ENCODE peak calls at places on chromosomes 13 and 19, in nine cellular contexts. One of them, this sample, is unnamed.

GRCh38 chr19:33390120-33390907 is 16.8 kb downstream of the CEBPG start:
- DNase-seq in fibroblast of the aortic adventitia: peak; percentile 87
- DNase-seq in epithelial cell of proximal tubule: no peak
- DNase-seq in brain microvascular endothelial cell: no peak
- DNase-seq in fibroblast of lung: peak; percentile 29
- DNase-seq in GM06990: no peak
- DNase-seq in thoracic aorta: no peak
- DNase-seq in AG10803: peak; percentile 40
- DNase-seq in right lobe of liver: no peak
- DNase-seq in this sample: no peak

GRCh38 chr13:109381546-109382180 is 404.7 kb downstream of the IRS2 start:
- DNase-seq in fibroblast of the aortic adventitia: no peak
- DNase-seq in epithelial cell of proximal tubule: no peak
- DNase-seq in brain microvascular endothelial cell: peak; percentile 72
- DNase-seq in fibroblast of lung: peak; percentile 92
- DNase-seq in GM06990: no peak
- DNase-seq in thoracic aorta: no peak
- DNase-seq in AG10803: peak; percentile 97
- DNase-seq in right lobe of liver: no peak
- DNase-seq in this sample: peak; percentile 21

GRCh38 chr13:38763446-38764381 is 76.8 kb downstream of the FREM2 start:
- DNase-seq in fibroblast of the aortic adventitia: peak; percentile 47
- DNase-seq in epithelial cell of proximal tubule: no peak
- DNase-seq in brain microvascular endothelial cell: peak; percentile 28
- DNase-seq in fibroblast of lung: peak; percentile 38
- DNase-seq in GM06990: no peak
- DNase-seq in thoracic aorta: no peak
- DNase-seq in AG10803: peak; percentile 42
- DNase-seq in right lobe of liver: no peak
- DNase-seq in this sample: no peak

GRCh38 chr19:52099497-52100138 is 4.1 kb upstream of the ZNF841 start:
- DNase-seq in fibroblast of the aortic adventitia: no peak
- DNase-seq in epithelial cell of proximal tubule: no peak
- DNase-seq in brain microvascular endothelial cell: peak; percentile 14
- DNase-seq in fibroblast of lung: no peak
- DNase-seq in GM06990: no peak
- DNase-seq in thoracic aorta: no peak
- DNase-seq in AG10803: no peak
- DNase-seq in right lobe of liver: no peak
- DNase-seq in this sample: no peak

GRCh38 chr13:68984688-68985319 is 1122.8 kb upstream of the ATXN8OS start:
- DNase-seq in fibroblast of the aortic adventitia: no peak
- DNase-seq in epithelial cell of proximal tubule: no peak
- DNase-seq in brain microvascular endothelial cell: no peak
- DNase-seq in fibroblast of lung: no peak
- DNase-seq in GM06990: no peak
- DNase-seq in thoracic aorta: no peak
- DNase-seq in AG10803: no peak
- DNase-seq in right lobe of liver: peak; percentile 51
- DNase-seq in this sample: no peak

GRCh38 chr19:34994286-34994642 is 5.9 kb upstream of the GRAMD1A start:
- DNase-seq in fibroblast of the aortic adventitia: no peak
- DNase-seq in epithelial cell of proximal tubule: no peak
- DNase-seq in brain microvascular endothelial cell: no peak
- DNase-seq in fibroblast of lung: no peak
- DNase-seq in GM06990: no peak
- DNase-seq in thoracic aorta: no peak
- DNase-seq in AG10803: no peak
- DNase-seq in right lobe of liver: peak; percentile 58
- DNase-seq in this sample: no peak

GRCh38 chr19:44025217-44025936 is at the start of gene ZNF222:
- DNase-seq in fibroblast of the aortic adventitia: peak; percentile 91
- DNase-seq in epithelial cell of proximal tubule: peak; percentile 56
- DNase-seq in brain microvascular endothelial cell: peak; percentile 92
- DNase-seq in fibroblast of lung: peak; percentile 93
- DNase-seq in GM06990: peak; percentile 75
- DNase-seq in thoracic aorta: peak; percentile 67
- DNase-seq in AG10803: peak; percentile 84
- DNase-seq in right lobe of liver: peak; percentile 90
- DNase-seq in this sample: peak; percentile 50

GRCh38 chr13:39245688-39246087 is 207.4 kb downstream of the NHLRC3 start:
- DNase-seq in fibroblast of the aortic adventitia: no peak
- DNase-seq in epithelial cell of proximal tubule: no peak
- DNase-seq in brain microvascular endothelial cell: no peak
- DNase-seq in fibroblast of lung: no peak
- DNase-seq in GM06990: no peak
- DNase-seq in thoracic aorta: no peak
- DNase-seq in AG10803: no peak
- DNase-seq in right lobe of liver: no peak
- DNase-seq in this sample: no peak

GRCh38 chr19:50943074-50943828 is 9.6 kb downstream of the KLK5 start:
- DNase-seq in fibroblast of the aortic adventitia: no peak
- DNase-seq in epithelial cell of proximal tubule: no peak
- DNase-seq in brain microvascular endothelial cell: no peak
- DNase-seq in fibroblast of lung: no peak
- DNase-seq in GM06990: no peak
- DNase-seq in thoracic aorta: no peak
- DNase-seq in AG10803: no peak
- DNase-seq in right lobe of liver: no peak
- DNase-seq in this sample: no peak

GRCh38 chr19:50949792-50950320 is 3.0 kb downstream of the KLK5 start:
- DNase-seq in fibroblast of the aortic adventitia: no peak
- DNase-seq in epithelial cell of proximal tubule: no peak
- DNase-seq in brain microvascular endothelial cell: no peak
- DNase-seq in fibroblast of lung: no peak
- DNase-seq in GM06990: no peak
- DNase-seq in thoracic aorta: no peak
- DNase-seq in AG10803: no peak
- DNase-seq in right lobe of liver: no peak
- DNase-seq in this sample: no peak

GRCh38 chr19:50947123-50947522 is 5.7 kb downstream of the KLK5 start:
- DNase-seq in fibroblast of the aortic adventitia: no peak
- DNase-seq in epithelial cell of proximal tubule: no peak
- DNase-seq in brain microvascular endothelial cell: no peak
- DNase-seq in fibroblast of lung: no peak
- DNase-seq in GM06990: no peak
- DNase-seq in thoracic aorta: no peak
- DNase-seq in AG10803: no peak
- DNase-seq in right lobe of liver: no peak
- DNase-seq in this sample: no peak

DNA sequence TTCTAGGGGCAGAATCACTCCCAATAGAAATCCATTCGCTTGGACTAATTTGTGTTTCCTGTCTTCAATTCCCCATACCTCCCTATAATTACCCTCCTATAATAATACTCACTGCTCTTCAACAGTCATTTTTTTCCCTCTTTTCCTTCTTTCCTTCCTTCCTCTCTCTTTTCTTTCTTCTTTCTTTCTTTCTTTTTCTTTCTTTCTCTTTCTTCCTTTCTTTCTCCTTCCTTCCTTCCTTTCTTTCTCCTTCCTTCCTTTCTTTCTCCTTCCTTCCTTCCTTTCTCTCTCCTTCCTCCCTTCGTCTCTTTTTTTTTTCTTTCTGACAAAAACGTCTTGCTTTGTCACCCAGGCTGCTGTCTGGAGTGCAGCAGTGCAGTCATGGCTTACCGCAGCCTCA is 8.0 kb downstream of the KLK5 start:
- DNase-seq in fibroblast of the aortic adventitia: no peak
- DNase-seq in epithelial cell of proximal tubule: no peak
- DNase-seq in brain microvascular endothelial cell: no peak
- DNase-seq in fibroblast of lung: no peak
- DNase-seq in GM06990: no peak
- DNase-seq in thoracic aorta: no peak
- DNase-seq in AG10803: no peak
- DNase-seq in right lobe of liver: no peak
- DNase-seq in this sample: no peak
- H3K4me3 ChIP-seq in fibroblast of the aortic adventitia: no peak overlapping the region
- H3K4me3 ChIP-seq in epithelial cell of proximal tubule: no peak overlapping the region
- H3K4me3 ChIP-seq in brain microvascular endothelial cell: no peak overlapping the region
- H3K4me3 ChIP-seq in fibroblast of lung: no peak overlapping the region
- H3K4me3 ChIP-seq in GM06990: no peak overlapping the region
- H3K4me3 ChIP-seq in thoracic aorta: no peak overlapping the region
- H3K4me3 ChIP-seq in AG10803: no peak overlapping the region
- H3K4me3 ChIP-seq in right lobe of liver: no peak overlapping the region
- H3K4me3 ChIP-seq in this sample: no peak overlapping the region

GRCh38 chr19:8370176-8371010 is 6.4 kb downstream of the ANGPTL4 start:
- DNase-seq in fibroblast of the aortic adventitia: peak; percentile 17
- DNase-seq in epithelial cell of proximal tubule: no peak
- DNase-seq in brain microvascular endothelial cell: no peak
- DNase-seq in fibroblast of lung: no peak
- DNase-seq in GM06990: no peak
- DNase-seq in thoracic aorta: no peak
- DNase-seq in AG10803: no peak
- DNase-seq in right lobe of liver: no peak
- DNase-seq in this sample: no peak
- H3K4me3 ChIP-seq in fibroblast of the aortic adventitia: no peak overlapping the region
- H3K4me3 ChIP-seq in epithelial cell of proximal tubule: no peak overlapping the region
- H3K4me3 ChIP-seq in brain microvascular endothelial cell: no peak overlapping the region
- H3K4me3 ChIP-seq in fibroblast of lung: no peak overlapping the region
- H3K4me3 ChIP-seq in GM06990: no peak overlapping the region
- H3K4me3 ChIP-seq in thoracic aorta: no peak overlapping the region
- H3K4me3 ChIP-seq in AG10803: no peak overlapping the region
- H3K4me3 ChIP-seq in right lobe of liver: no peak overlapping the region
- H3K4me3 ChIP-seq in this sample: no peak overlapping the region

DNA sequence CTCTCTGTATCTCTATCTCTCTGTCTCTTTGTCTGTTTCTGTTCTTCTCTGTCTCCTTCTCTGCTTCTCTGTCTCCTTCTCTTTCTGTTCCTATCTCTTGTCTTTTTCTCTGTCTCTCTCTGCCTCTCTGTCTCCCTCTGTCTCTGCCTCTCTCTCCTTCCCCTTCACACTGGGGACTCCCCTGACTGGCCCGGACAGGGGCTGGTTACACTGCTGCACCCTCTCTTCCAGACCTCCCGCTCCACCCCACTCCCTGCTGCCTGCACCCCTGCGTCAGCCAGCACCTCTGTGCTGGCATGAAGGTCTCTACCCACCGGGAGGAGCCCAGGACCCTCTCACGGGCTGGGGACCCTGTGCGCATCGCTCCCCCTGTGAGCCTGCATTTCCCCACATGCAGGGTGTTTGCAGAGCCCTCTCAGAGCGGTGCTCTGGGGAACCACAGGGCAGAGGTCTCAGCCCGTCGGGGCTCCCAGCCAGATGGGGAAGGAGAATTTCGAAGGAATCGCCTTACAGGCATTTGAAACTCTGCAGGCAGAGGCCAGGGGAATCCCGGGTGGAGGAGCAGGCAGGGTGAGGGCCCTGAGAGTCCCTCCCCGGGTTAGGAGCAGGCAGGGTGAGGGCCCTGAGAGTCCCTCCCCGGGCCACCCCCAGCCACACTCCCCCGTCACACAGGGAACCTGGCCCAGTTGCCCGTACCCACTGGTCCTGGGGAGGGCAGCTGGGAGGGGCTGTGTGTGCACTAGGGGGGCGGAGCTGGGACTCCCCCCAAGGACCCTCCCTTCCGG is 16.1 kb upstream of the TCF3 start:
- DNase-seq in fibroblast of the aortic adventitia: peak; percentile 21
- DNase-seq in epithelial cell of proximal tubule: no peak
- DNase-seq in brain microvascular endothelial cell: no peak
- DNase-seq in fibroblast of lung: no peak
- DNase-seq in GM06990: peak; percentile 80
- DNase-seq in thoracic aorta: no peak
- DNase-seq in AG10803: no peak
- DNase-seq in right lobe of liver: no peak
- DNase-seq in this sample: no peak
- H3K4me3 ChIP-seq in fibroblast of the aortic adventitia: no peak overlapping the region
- H3K4me3 ChIP-seq in epithelial cell of proximal tubule: no peak overlapping the region
- H3K4me3 ChIP-seq in brain microvascular endothelial cell: no peak overlapping the region
- H3K4me3 ChIP-seq in fibroblast of lung: no peak overlapping the region
- H3K4me3 ChIP-seq in GM06990: peak overlapping the region; percentile 51
- H3K4me3 ChIP-seq in thoracic aorta: no peak overlapping the region
- H3K4me3 ChIP-seq in AG10803: no peak overlapping the region
- H3K4me3 ChIP-seq in right lobe of liver: no peak overlapping the region
- H3K4me3 ChIP-seq in this sample: no peak overlapping the region

GRCh38 chr19:38687837-38688378 is 40.5 kb downstream of the ACTN4 start:
- DNase-seq in fibroblast of the aortic adventitia: no peak
- DNase-seq in epithelial cell of proximal tubule: no peak
- DNase-seq in brain microvascular endothelial cell: no peak
- DNase-seq in fibroblast of lung: no peak
- DNase-seq in GM06990: no peak
- DNase-seq in thoracic aorta: no peak
- DNase-seq in AG10803: no peak
- DNase-seq in right lobe of liver: no peak
- DNase-seq in this sample: no peak

GRCh38 chr19:38684078-38684861 is 36.8 kb downstream of the ACTN4 start:
- DNase-seq in fibroblast of the aortic adventitia: peak; percentile 95
- DNase-seq in epithelial cell of proximal tubule: peak; percentile 73
- DNase-seq in brain microvascular endothelial cell: peak; percentile 70
- DNase-seq in fibroblast of lung: peak; percentile 89
- DNase-seq in GM06990: peak; percentile 54
- DNase-seq in thoracic aorta: peak; percentile 55
- DNase-seq in AG10803: peak; percentile 93
- DNase-seq in right lobe of liver: no peak
- DNase-seq in this sample: peak; percentile 85

GRCh38 chr19:38686530-38686888 is 39.1 kb downstream of the ACTN4 start:
- DNase-seq in fibroblast of the aortic adventitia: no peak
- DNase-seq in epithelial cell of proximal tubule: no peak
- DNase-seq in brain microvascular endothelial cell: no peak
- DNase-seq in fibroblast of lung: no peak
- DNase-seq in GM06990: peak; percentile 43
- DNase-seq in thoracic aorta: no peak
- DNase-seq in AG10803: no peak
- DNase-seq in right lobe of liver: no peak
- DNase-seq in this sample: no peak

GRCh38 chr19:38684862-38685665 is 37.6 kb downstream of the ACTN4 start:
- DNase-seq in fibroblast of the aortic adventitia: no peak
- DNase-seq in epithelial cell of proximal tubule: no peak
- DNase-seq in brain microvascular endothelial cell: no peak
- DNase-seq in fibroblast of lung: no peak
- DNase-seq in GM06990: no peak
- DNase-seq in thoracic aorta: no peak
- DNase-seq in AG10803: no peak
- DNase-seq in right lobe of liver: no peak
- DNase-seq in this sample: no peak

DNA sequence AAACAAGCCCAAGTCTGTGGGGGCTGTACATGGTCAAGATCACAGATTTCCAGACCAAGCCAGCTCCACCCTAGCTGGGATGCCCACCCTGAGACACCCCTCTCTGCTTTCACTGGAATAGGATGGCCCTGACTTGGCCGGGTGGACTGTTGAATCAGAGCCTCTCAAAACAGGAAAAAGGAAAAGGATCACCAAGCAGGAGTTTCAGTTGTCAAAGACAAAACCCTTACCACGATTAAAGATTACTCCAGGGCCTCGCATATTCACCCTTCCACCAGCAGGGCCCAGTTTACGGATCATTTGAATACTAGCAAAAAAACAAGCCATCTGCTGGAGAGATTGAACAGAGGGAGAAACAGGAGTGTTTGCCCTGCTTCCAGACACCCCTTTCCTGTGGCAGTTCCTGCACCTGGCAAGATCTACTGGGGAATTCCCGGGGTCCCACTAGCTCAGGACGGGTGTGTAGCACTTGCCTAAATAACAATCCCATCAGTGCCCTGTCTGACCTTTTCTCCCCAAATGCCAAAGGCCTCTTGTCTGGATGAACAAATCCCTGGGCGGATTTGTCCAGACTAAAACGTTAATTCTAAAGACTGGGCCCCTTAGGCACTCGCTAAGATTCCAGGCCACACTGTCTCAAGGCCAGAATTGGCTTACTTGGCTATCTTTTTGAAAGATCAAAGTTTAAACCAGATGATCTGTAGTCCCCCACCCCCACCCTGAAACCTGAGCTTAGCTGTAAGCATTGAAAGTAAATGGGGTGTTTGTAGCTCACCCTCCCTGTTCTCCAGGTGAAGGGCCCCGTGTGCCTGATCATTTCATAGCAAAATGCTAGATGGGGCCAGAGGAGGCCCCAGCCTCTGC is 38.4 kb downstream of the ACTN4 start:
- DNase-seq in fibroblast of the aortic adventitia: peak; percentile 83
- DNase-seq in epithelial cell of proximal tubule: no peak
- DNase-seq in brain microvascular endothelial cell: peak; percentile 70
- DNase-seq in fibroblast of lung: peak; percentile 69
- DNase-seq in GM06990: no peak
- DNase-seq in thoracic aorta: no peak
- DNase-seq in AG10803: peak; percentile 53
- DNase-seq in right lobe of liver: no peak
- DNase-seq in this sample: no peak
- H3K4me3 ChIP-seq in fibroblast of the aortic adventitia: no peak overlapping the region
- H3K4me3 ChIP-seq in epithelial cell of proximal tubule: no peak overlapping the region
- H3K4me3 ChIP-seq in brain microvascular endothelial cell: no peak overlapping the region
- H3K4me3 ChIP-seq in fibroblast of lung: no peak overlapping the region
- H3K4me3 ChIP-seq in GM06990: no peak overlapping the region
- H3K4me3 ChIP-seq in thoracic aorta: no peak overlapping the region
- H3K4me3 ChIP-seq in AG10803: no peak overlapping the region
- H3K4me3 ChIP-seq in right lobe of liver: no peak overlapping the region
- H3K4me3 ChIP-seq in this sample: no peak overlapping the region

This sample was measured in retinal pigment epithelial cell.